ENCODE peak calls at places on chromosomes 12 and 14, in nine cellular contexts. S is CD8-positive, alpha-beta T cell; A is heart left ventricle; B is neural progenitor cell; D is left ventricle myocardium inferior; O is bronchial epithelial cell; M is CD4-positive, alpha-beta T cell; P is GM12878; G is lung. Q is an unnamed sample. For H3K27me3, the result is how much of the 10 kb centered on the place peaks cover.

GRCh38 chr12:131105736-131106356 is 152.1 kb downstream of the ADGRD1 start:
- DNase-seq in B (no peak), M (peak), P (no peak), G (no peak), A (no peak), D (no peak), S (peak), O (no peak), Q (no peak)

GRCh38 chr12:50057896-50058670 is 687 bp downstream of the ASIC1 start:
- DNase-seq in G (no peak), D (no peak), P (no peak), S (no peak), O (no peak), A (no peak), B (no peak), M (no peak), Q (no peak)

GRCh38 chr12:39352470-39352869 is 90.5 kb downstream of the KIF21A start:
- DNase-seq in S (no peak), B (no peak), O (no peak), P (no peak), D (no peak), A (no peak), G (no peak), M (no peak), Q (no peak)

GRCh38 chr12:1878214-1878613 is 40.2 kb downstream of the CACNA2D4 start:
- DNase-seq in P (no peak), B (no peak), G (peak), M (no peak), S (no peak), A (no peak), D (no peak), O (no peak), Q (no peak)

GRCh38 chr12:52813885-52814709 is at the start of gene KRT4:
- DNase-seq in D (no peak), P (no peak), O (no peak), B (no peak), G (no peak), S (no peak), A (no peak), M (no peak), Q (no peak)

GRCh38 chr14:61099221-61099835 is 118.3 kb downstream of the SLC38A6 start:
- DNase-seq in O (no peak), M (no peak), B (no peak), D (no peak), P (no peak), G (no peak), S (no peak), A (no peak), Q (no peak)

GRCh38 chr12:74317078-74317581 is 220.5 kb upstream of the ATXN7L3B start:
- DNase-seq in S (no peak), M (no peak), P (no peak), G (no peak), A (peak), O (peak), D (peak), B (peak), Q (no peak)

GRCh38 chr12:115337693-115338543 is 653.9 kb upstream of the TBX3 start:
- DNase-seq in P (no peak), M (no peak), S (no peak), D (peak), O (peak), G (no peak), B (no peak), A (peak), Q (peak)

GRCh38 chr14:49768301-49769121 is 558 bp downstream of the KLHDC2 start:
- DNase-seq in S (peak), D (peak), B (peak), O (peak), G (peak), P (no peak), M (peak), A (peak), Q (peak)

GRCh38 chr14:54354968-54355641 is 41.7 kb upstream of the CDKN3 start:
- DNase-seq in G (no peak), A (no peak), P (no peak), B (no peak), M (no peak), D (no peak), S (no peak), O (no peak), Q (no peak)

GRCh38 chr14:36522347-36522971 is 2.4 kb upstream of the NKX2-1 start:
- DNase-seq in O (no peak), S (no peak), B (peak), P (no peak), M (no peak), G (no peak), A (no peak), D (no peak), Q (no peak)
- H3K27me3 ChIP-seq in O (under half), S (under half), B (half or more), P (under half), M (half or more), G (under half), A (half or more), D (half or more), Q (half or more)

DNA sequence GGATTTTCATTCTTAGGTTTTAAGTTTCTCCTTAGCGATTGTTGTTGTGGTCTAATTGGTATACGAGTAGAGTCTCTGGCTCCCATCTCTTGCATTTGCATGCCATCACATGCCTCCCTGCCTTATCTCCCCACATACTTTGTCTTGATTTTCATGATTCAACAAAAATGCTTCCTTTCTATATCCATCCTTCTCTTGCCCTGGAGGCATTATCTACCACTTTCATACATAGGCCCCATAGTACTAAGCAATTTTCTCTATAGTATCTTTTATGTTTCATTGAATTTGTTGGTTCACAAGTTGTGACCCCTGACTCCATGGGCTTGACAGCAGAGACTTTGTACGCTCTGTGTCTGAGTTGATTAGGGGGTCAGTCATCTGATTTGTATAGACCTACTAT is 226.1 kb downstream of the ACSS3 start:
- DNase-seq in P (no peak), G (no peak), B (no peak), O (peak), A (no peak), M (no peak), S (no peak), D (no peak), Q (no peak)
- H3K27me3 ChIP-seq in P (under half), G (under half), B (under half), O (under half), A (under half), M (under half), S (under half), D (under half), Q (under half)

GRCh38 chr14:92737619-92738188 is 10.7 kb downstream of the LGMN start:
- DNase-seq in D (no peak), S (no peak), A (no peak), G (no peak), B (no peak), O (no peak), P (no peak), M (no peak), Q (no peak)
- H3K27me3 ChIP-seq in D (under half), S (under half), A (under half), G (under half), B (under half), O (under half), P (under half), M (under half), Q (under half)

DNA sequence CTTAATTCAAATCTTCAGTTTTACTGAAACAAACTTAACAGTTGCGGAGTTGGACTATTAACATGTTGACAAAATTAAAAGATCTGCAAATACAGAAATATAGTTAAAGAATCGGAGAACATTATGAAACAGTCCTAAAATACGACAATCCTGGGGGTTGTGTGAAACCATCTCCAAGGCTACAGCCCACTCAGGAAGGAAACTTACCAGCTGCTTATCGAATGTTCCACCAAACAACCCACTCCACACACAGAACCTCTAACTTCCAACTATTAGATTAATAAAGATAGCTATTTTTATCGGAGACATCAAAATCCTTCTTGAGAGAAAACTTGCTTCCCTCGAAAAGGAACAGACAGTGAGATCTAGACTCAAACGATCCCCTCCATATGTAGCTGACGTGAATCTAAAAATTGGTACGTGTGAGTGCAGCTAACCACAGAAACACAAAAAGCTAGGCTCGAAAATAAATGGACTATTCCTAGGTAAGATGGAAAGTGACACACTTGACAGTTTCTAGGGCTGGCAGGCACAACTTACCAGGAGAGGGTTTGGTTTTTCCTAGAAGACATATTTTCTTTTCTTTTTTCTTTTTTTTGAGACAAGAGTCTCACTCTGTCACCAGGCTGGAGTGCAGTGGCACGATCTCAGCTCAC is 12.9 kb downstream of the VPS37B start:
- DNase-seq in B (no peak), A (no peak), M (no peak), G (no peak), O (no peak), P (no peak), D (no peak), S (no peak), Q (peak)
- H3K27me3 ChIP-seq in B (half or more), A (under half), M (under half), G (under half), O (under half), P (under half), D (under half), S (under half), Q (under half)

DNA sequence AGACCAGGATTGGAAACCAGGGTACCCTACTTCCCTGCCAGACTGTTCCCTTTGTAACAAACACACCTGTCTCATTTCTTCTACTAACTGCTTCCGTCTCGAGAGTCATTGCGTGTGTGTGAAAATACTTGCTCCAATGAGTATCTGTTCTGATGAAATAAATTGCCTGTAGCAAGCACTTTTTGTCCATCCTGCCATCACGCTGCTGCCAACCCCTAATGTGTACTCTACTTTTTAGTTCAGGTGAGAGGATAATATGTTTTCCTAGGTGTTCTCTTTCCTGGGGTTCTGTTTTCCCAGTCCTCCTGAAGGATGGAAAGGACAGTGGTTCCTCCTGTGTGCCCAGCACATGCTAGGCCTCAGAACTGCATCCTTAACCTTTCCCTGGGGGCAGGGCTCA is 1.0 kb downstream of the TUNAR start:
- DNase-seq in B (no peak), P (no peak), A (no peak), D (no peak), S (no peak), O (no peak), G (no peak), M (no peak), Q (no peak)
- H3K27me3 ChIP-seq in B (under half), P (under half), A (under half), D (half or more), S (under half), O (under half), G (under half), M (half or more), Q (under half)

GRCh38 chr12:64781374-64782029 is 22.3 kb upstream of the GNS start:
- DNase-seq in S (no peak), G (peak), B (peak), O (no peak), A (no peak), D (no peak), P (no peak), M (no peak), Q (no peak)

GRCh38 chr12:64780531-64781373 is 21.5 kb upstream of the GNS start:
- DNase-seq in M (no peak), A (peak), P (no peak), G (peak), S (no peak), D (peak), O (no peak), B (peak), Q (peak)

GRCh38 chr12:64782181-64782580 is 23.0 kb upstream of the GNS start:
- DNase-seq in D (no peak), B (no peak), S (no peak), A (no peak), O (no peak), M (no peak), G (no peak), P (no peak), Q (no peak)

GRCh38 chr12:64779349-64779974 is 20.3 kb upstream of the GNS start:
- DNase-seq in G (no peak), D (no peak), M (no peak), A (no peak), P (no peak), B (peak), O (no peak), S (no peak), Q (no peak)

GRCh38 chr12:64780220-64780530 is 21.0 kb upstream of the GNS start:
- DNase-seq in G (no peak), D (no peak), O (no peak), M (no peak), S (no peak), P (no peak), B (peak), A (no peak), Q (no peak)
- H3K27me3 ChIP-seq in G (under half), D (under half), O (under half), M (half or more), S (under half), P (under half), B (half or more), A (under half), Q (under half)